ENCODE peak calls at places on chromosomes 3 and 15, in six cellular contexts. B is fibroblast of mammary gland, P is tibial artery, L is kidney epithelial cell, Y is AG04450, I is dorsolateral prefrontal cortex. S is an unnamed sample.

GRCh38 chr15:94596707-94597106 is 365.3 kb downstream of the MCTP2 start:
- DNase-seq in P (no peak), L (no peak), B (no peak), Y (no peak), I (no peak), S (no peak)

GRCh38 chr3:20574746-20575145 is 388.7 kb upstream of the SGO1 start:
- DNase-seq in I (no peak), B (peak; percentile 87), L (peak; percentile 61), P (no peak), Y (peak; percentile 38), S (peak; percentile 79)

GRCh38 chr15:70093481-70094309 is 4.0 kb downstream of the TLE3 start:
- DNase-seq in B (peak; percentile 49), I (no peak), Y (no peak), L (no peak), P (peak; percentile 55), S (no peak)

GRCh38 chr3:167862104-167862785 is 126.7 kb downstream of the SERPINI1 start:
- DNase-seq in Y (no peak), P (no peak), I (no peak), L (no peak), B (no peak), S (no peak)

GRCh38 chr3:58585005-58585786 is 8.0 kb upstream of the FAM107A start:
- DNase-seq in B (peak; percentile 59), I (peak; percentile 71), P (peak; percentile 89), L (no peak), Y (no peak), S (peak; percentile 90)

GRCh38 chr3:195838714-195839113 is 27.0 kb upstream of the MUC4 start:
- DNase-seq in L (no peak), I (no peak), B (no peak), Y (no peak), P (no peak), S (no peak)

GRCh38 chr3:102449341-102449740 is 14.5 kb downstream of the ZPLD1 start:
- DNase-seq in P (no peak), I (no peak), B (peak; percentile 16), L (no peak), Y (no peak), S (no peak)

GRCh38 chr15:83305696-83306291 is 21.3 kb upstream of the BNC1 start:
- DNase-seq in I (no peak), L (no peak), B (no peak), P (no peak), Y (no peak), S (no peak)

GRCh38 chr3:10817506-10817905 is 1.5 kb downstream of the SLC6A11 start:
- DNase-seq in Y (no peak), P (no peak), L (no peak), B (no peak), I (peak; percentile 56), S (no peak)

GRCh38 chr3:37904614-37905047 is 43.0 kb downstream of the CTDSPL start:
- DNase-seq in P (no peak), B (peak; percentile 79), I (no peak), L (no peak), Y (no peak), S (peak; percentile 53)

GRCh38 chr3:89697321-89697916 is 590.0 kb downstream of the EPHA3 start:
- DNase-seq in P (no peak), L (no peak), B (no peak), Y (no peak), I (no peak), S (no peak)

GRCh38 chr15:68652141-68652540 is 73.3 kb downstream of the CORO2B start:
- DNase-seq in I (peak; percentile 90), L (no peak), P (no peak), B (no peak), Y (no peak), S (peak; percentile 77)

GRCh38 chr3:44883999-44884431 is 9.6 kb downstream of the TGM4 start:
- DNase-seq in Y (peak; percentile 77), B (peak; percentile 99), P (no peak), L (peak; percentile 97), I (no peak), S (peak; percentile 95)

GRCh38 chr15:58307313-58307961 is 124.4 kb upstream of the LIPC start:
- DNase-seq in L (peak; percentile 42), B (peak; percentile 86), Y (no peak), P (no peak), I (no peak), S (peak; percentile 57)

GRCh38 chr3:59759298-59760169 is 709.7 kb upstream of the CFAP20DC start:
- DNase-seq in B (peak; percentile 18), I (no peak), L (no peak), Y (no peak), P (no peak), S (peak; percentile 28)

GRCh38 chr15:48365575-48365974 is 34.3 kb downstream of the DUT start:
- DNase-seq in B (no peak), L (no peak), Y (no peak), I (no peak), P (no peak), S (no peak)

GRCh38 chr3:9781978-9782575 is 10.2 kb downstream of the TADA3 start:
- DNase-seq in Y (no peak), L (no peak), P (no peak), B (no peak), I (no peak), S (no peak)

GRCh38 chr3:114553949-114554593 is 260.2 kb downstream of the TIGIT start:
- DNase-seq in Y (no peak), I (no peak), B (no peak), P (no peak), L (no peak), S (no peak)

GRCh38 chr3:185308126-185308754 is 54.4 kb upstream of the EHHADH start:
- DNase-seq in I (no peak), Y (peak; percentile 18), L (no peak), B (peak; percentile 62), P (no peak), S (peak; percentile 53)

GRCh38 chr3:102156426-102156825 is 278.4 kb upstream of the ZPLD1 start:
- DNase-seq in P (no peak), L (peak; percentile 99), Y (peak; percentile 66), B (peak; percentile 92), I (no peak), S (peak; percentile 84)

GRCh38 chr3:142501004-142501926 is 53.4 kb upstream of the XRN1 start:
- DNase-seq in L (peak; percentile 18), B (peak; percentile 86), Y (peak; percentile 51), P (no peak), I (no peak), S (peak; percentile 84)

GRCh38 chr15:67731112-67731761 is 94.1 kb upstream of the SKOR1 start:
- DNase-seq in L (no peak), B (no peak), Y (no peak), P (no peak), I (no peak), S (no peak)

GRCh38 chr15:76993114-76993715 is 1.7 kb upstream of the PSTPIP1 start:
- DNase-seq in L (no peak), P (peak; percentile 45), B (no peak), Y (no peak), I (no peak), S (no peak)

GRCh38 chr15:26051771-26052685 is 188.9 kb upstream of the ATP10A start:
- DNase-seq in P (peak; percentile 70), B (peak; percentile 71), Y (no peak), L (no peak), I (no peak), S (peak; percentile 6)

GRCh38 chr3:126782554-126782953 is 78.5 kb downstream of the CHCHD6 start:
- DNase-seq in Y (peak; percentile 48), B (peak; percentile 96), I (no peak), L (peak; percentile 92), P (no peak), S (peak; percentile 91)

DNA sequence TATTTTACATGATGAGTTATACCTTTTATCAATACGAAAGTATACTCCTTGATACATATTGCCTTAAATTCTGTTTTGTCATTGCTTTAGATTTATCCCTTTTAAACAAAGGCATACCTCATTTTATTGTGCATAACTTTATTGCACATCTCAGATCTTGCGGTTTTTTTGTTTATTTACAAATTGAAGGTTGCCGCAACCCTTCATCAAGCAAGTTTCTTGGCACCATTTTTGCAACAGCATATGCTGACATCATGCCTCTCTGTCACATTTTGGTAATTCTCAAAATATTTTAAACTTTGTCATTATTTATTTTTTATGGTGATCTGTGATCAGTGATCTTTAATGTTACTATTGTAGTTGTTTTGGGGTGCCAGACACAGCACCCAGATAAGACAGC is 20.9 kb downstream of the SNRK start:
- DNase-seq in Y (no peak), B (no peak), I (no peak), L (no peak), P (no peak), S (no peak)
- H3K4me3 ChIP-seq in Y (no peak overlapping the region), B (no peak overlapping the region), I (no peak overlapping the region), L (no peak overlapping the region), P (no peak overlapping the region), S (no peak overlapping the region)

DNA sequence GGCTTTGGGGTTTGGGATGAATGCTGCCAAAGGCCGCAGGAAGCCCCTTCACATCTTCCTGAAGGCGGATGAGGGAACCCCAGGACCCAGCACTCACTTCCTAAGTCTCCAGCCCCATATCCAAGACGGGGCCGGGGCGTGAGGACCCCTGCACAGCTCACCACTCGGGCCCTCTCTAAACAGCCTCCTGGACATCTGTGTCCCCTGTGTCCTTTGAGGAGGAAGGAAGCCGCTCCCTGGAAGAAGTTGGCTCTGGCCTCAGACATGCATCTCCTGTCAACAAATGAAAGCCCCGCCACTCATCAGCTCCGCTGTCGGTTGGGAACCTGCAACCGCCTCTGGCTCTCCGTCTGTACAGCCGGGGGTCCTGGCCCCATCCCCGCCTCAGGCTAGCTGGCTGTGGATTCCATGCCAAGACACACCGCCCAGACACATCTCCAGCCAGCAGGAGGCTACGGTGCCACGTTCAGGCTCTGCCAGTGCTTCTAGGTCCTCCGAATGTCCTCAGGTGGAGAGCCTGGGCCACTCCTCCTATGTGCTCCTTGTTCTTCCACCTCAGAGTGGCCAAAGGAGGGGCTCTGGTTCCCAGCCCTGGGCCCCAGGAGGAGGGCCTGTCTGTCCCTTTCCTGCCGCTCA is 140.0 kb upstream of the MEF2A start:
- DNase-seq in P (peak; percentile 66), I (no peak), L (no peak), B (no peak), Y (no peak), S (no peak)
- TF ChIP-seq CTCF in P (peak; percentile 19), I (no peak), L (peak; percentile 18), B (peak; percentile 10), Y (no peak), S (no peak)

DNA sequence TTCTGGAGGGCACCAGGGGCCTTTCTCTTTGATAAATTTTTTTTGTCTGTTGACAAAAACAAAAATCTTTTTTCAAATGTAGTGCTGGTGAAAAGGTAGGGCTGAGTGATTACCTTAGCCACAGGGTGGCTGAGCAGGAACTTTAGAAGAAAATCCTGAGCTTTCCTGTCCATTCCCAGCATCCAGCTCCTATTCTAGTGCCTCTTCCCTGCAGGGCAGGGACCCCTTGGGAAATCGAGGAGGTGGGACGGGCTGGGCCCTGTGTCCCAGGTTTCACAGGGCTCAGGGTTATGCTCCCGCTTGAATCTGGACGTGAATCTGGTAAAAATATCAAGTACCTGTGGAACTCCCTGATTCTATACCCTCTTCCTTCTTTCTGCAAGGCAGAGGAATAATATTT is 31.7 kb downstream of the EDEM1 start:
- DNase-seq in I (no peak), P (no peak), B (no peak), L (no peak), Y (no peak), S (no peak)
- H3K4me3 ChIP-seq in I (no peak overlapping the region), P (no peak overlapping the region), B (no peak overlapping the region), L (no peak overlapping the region), Y (no peak overlapping the region), S (no peak overlapping the region)

DNA sequence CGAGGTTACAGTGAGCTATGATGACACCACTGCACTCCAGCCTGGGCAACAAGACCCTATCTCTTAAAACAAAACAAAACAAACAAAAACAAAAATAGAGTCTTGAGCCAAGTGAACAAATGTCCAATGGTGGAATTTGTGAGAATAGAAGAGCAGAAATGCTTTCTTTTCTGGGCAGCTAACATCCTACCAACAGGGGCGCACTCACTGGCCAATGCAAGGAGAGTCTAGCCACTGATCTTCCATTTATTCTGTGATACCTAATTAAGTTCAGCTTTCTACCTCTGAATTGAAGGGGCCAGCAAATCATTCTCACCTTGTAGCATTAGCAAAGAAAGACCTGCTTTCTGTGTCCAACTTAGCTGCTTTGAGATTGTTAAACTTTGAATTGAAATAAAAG is 301.9 kb upstream of the NR2F2 start:
- DNase-seq in B (no peak), I (no peak), L (no peak), P (no peak), Y (no peak), S (no peak)
- TF ChIP-seq CTCF in B (no peak), I (no peak), L (no peak), P (no peak), Y (no peak), S (no peak)